ENCODE peak calls at places on chromosomes 5 and 9, in seven cellular contexts. D is suprapubic skin, O is left ventricle myocardium inferior, X is thyroid gland, K is fibroblast of lung, M is endothelial cell of umbilical vein, S is lung. B is an unnamed sample.

GRCh38 chr5:176679365-176680225 is 32.3 kb downstream of the TSPAN17 start:
- DNase-seq in D (no peak), O (peak; percentile 40), X (no peak), K (no peak), M (no peak), S (no peak), B (no peak)

GRCh38 chr5:89269721-89270120 is 386.7 kb upstream of the MEF2C start:
- DNase-seq in D (no peak), O (no peak), X (no peak), K (no peak), M (no peak), S (no peak), B (no peak)

GRCh38 chr5:77066191-77066590 is 20.9 kb downstream of the ZBED3 start:
- DNase-seq in D (no peak), O (no peak), X (no peak), K (no peak), M (no peak), S (no peak), B (no peak)

GRCh38 chr9:6902423-6902822 is 144.7 kb downstream of the KDM4C start:
- DNase-seq in D (no peak), O (no peak), X (no peak), K (peak; percentile 17), M (peak; percentile 30), S (no peak), B (peak; percentile 31)

GRCh38 chr5:132629230-132629944 is 28.6 kb upstream of the IL13 start:
- DNase-seq in D (no peak), O (no peak), X (no peak), K (no peak), M (peak; percentile 21), S (no peak), B (no peak)

GRCh38 chr9:132994410-132995120 is 16.1 kb downstream of the GFI1B start:
- DNase-seq in D (no peak), O (no peak), X (no peak), K (peak; percentile 35), M (no peak), S (no peak), B (peak; percentile 53)

GRCh38 chr9:91180240-91180929 is 181.3 kb downstream of the AUH start:
- DNase-seq in D (peak; percentile 56), O (no peak), X (no peak), K (no peak), M (no peak), S (peak; percentile 16), B (no peak)

GRCh38 chr9:125431741-125432271 is 170.2 kb downstream of the GAPVD1 start:
- DNase-seq in D (peak; percentile 52), O (no peak), X (no peak), K (no peak), M (no peak), S (no peak), B (no peak)

GRCh38 chr9:112037281-112038016 is 137.6 kb downstream of the SUSD1 start:
- DNase-seq in D (no peak), O (no peak), X (no peak), K (peak; percentile 53), M (no peak), S (no peak), B (peak; percentile 60)

GRCh38 chr5:107580902-107581823 is 89.6 kb downstream of the EFNA5 start:
- DNase-seq in D (no peak), O (no peak), X (no peak), K (peak; percentile 47), M (no peak), S (no peak), B (peak; percentile 50)

GRCh38 chr5:73748510-73749410 is 122.8 kb downstream of the ARHGEF28 start:
- DNase-seq in D (no peak), O (peak; percentile 51), X (peak; percentile 94), K (peak; percentile 65), M (peak; percentile 89), S (no peak), B (peak; percentile 50)

GRCh38 chr5:107501965-107502691 is 168.6 kb downstream of the EFNA5 start:
- DNase-seq in D (no peak), O (no peak), X (no peak), K (peak; percentile 45), M (peak; percentile 93), S (no peak), B (peak; percentile 17)

GRCh38 chr9:16099901-16100300 is 547.1 kb downstream of the CCDC171 start:
- DNase-seq in D (no peak), O (no peak), X (no peak), K (no peak), M (no peak), S (no peak), B (no peak)

GRCh38 chr5:171857537-171857936 is 71.9 kb downstream of the SMIM23 start:
- DNase-seq in D (no peak), O (no peak), X (no peak), K (peak; percentile 70), M (no peak), S (no peak), B (no peak)

GRCh38 chr5:6950872-6951271 is 237.6 kb downstream of the TENT4A start:
- DNase-seq in D (no peak), O (no peak), X (no peak), K (no peak), M (no peak), S (no peak), B (no peak)

GRCh38 chr5:27682600-27682999 is 644.2 kb upstream of the CDH9 start:
- DNase-seq in D (no peak), O (no peak), X (no peak), K (no peak), M (no peak), S (no peak), B (no peak)
- TF ChIP-seq CTCF in D (no peak), O (no peak), X (no peak), K (no peak), M (no peak), S (no peak), B (no peak)

DNA sequence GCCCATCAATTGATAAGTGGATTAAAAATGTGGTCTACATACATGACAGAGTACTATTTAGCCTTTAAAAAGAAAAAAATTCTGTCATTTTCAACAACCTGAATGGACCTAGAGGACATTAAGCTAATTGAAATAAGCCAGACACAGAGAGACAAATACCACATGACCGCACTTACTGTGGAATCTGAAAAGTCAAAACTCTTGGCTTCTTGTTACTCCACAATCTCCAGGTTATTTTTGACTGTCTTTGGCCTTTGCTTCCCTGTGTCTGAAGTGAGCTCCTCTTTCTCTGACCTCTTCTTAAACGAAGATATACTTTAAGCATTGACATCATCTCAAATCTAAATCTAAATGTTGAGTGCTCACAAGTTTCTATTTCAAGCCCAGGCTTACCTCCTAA is 265.5 kb upstream of the ADRA1B start:
- DNase-seq in D (no peak), O (no peak), X (no peak), K (no peak), M (no peak), S (no peak), B (no peak)
- H3K4me3 ChIP-seq in D (no peak overlapping the region), O (no peak overlapping the region), X (no peak overlapping the region), K (no peak overlapping the region), M (no peak overlapping the region), S (no peak overlapping the region), B (no peak overlapping the region)

DNA sequence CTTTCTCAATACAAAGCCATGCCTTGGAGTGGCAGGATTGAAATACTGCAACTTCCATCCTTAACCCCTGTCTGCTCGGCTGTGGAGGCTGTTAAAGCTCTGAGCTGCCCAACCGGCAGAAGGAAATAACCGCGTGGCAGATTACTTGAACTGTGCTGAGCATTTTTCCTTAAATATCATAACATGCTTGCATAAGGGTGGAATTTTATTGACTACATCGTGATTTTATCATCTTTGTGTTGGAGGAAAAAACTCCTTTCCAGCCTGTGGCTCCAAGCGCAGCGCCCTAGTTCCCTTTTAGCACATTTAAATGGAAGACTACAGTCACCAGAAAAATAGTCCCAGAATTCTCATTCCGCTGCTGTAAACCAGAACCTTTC is 1.6 kb downstream of the SHC3 start:
- DNase-seq in D (no peak), O (no peak), X (no peak), K (peak; percentile 74), M (peak; percentile 59), S (no peak), B (peak; percentile 47)
- TF ChIP-seq CTCF in D (no peak), O (no peak), X (no peak), K (no peak), M (no peak), S (no peak), B (no peak)

DNA sequence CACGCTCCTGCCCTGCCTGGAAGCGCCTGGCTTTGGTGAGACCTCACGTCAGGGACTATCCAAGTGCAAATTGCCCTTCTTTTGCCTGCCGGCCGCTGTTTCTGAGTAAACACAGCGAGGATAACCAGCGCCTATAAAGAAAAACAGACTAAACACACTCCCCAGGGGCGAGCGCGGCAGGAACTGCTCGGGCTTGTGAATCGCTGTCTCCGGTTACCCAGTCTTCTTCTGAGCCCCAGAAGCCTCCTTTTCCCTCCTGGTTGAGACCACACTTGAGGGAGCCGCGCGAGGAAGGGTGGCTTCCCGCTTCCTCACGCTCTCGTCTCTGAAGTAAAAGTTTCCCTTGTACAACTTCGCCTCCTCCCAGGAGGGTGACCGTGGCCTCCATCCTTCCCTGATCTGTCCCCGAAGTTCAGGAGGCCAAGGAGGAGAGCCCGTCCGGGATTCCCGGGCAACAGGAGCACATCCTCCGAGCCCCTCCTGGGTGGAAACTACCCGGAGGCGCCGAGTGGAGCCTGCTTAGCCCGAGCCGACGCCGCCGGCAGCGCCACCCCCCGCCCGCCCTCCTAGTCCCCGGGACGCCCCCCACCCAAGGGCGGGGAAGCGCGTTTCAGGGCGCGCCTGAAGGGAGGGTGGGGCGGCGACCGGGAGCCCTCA is 1.0 kb downstream of the HCN1 start:
- DNase-seq in D (no peak), O (no peak), X (no peak), K (no peak), M (no peak), S (no peak), B (no peak)
- H3K4me3 ChIP-seq in D (peak overlapping the region; percentile 47), O (peak overlapping the region; percentile 58), X (no peak overlapping the region), K (no peak overlapping the region), M (no peak overlapping the region), S (no peak overlapping the region), B (no peak overlapping the region)

B was measured in fibroblast of mammary gland.